ENCODE peak calls at places on chromosomes 16 and 17, in seven cellular contexts. N is fibroblast of lung; P is choroid plexus epithelial cell; T is H7; Q is CD8-positive, alpha-beta memory T cell; R is AG09309; F is cardiac muscle cell. G is an unnamed sample.

GRCh38 chr17:732788-733720 is 658 bp downstream of the TLCD3A start:
- DNase-seq in N (peak), P (peak), T (peak), Q (peak), R (no peak), F (peak), G (peak)

GRCh38 chr17:81386646-81387234 is 8.5 kb upstream of the BAHCC1 start:
- DNase-seq in N (no peak), P (no peak), T (peak), Q (no peak), R (no peak), F (peak), G (no peak)

GRCh38 chr17:56602292-56603130 is 9.0 kb downstream of the NOG start:
- DNase-seq in N (no peak), P (no peak), T (no peak), Q (no peak), R (no peak), F (no peak), G (no peak)

GRCh38 chr17:38687291-38687690 is 12.5 kb upstream of the EPOP start:
- DNase-seq in N (peak), P (peak), T (no peak), Q (no peak), R (no peak), F (no peak), G (no peak)

GRCh38 chr17:66934040-66934439 is 30.5 kb upstream of the CACNG4 start:
- DNase-seq in N (no peak), P (no peak), T (no peak), Q (no peak), R (no peak), F (no peak), G (no peak)

GRCh38 chr16:345686-346231 is 6.8 kb downstream of the AXIN1 start:
- DNase-seq in N (no peak), P (no peak), T (no peak), Q (no peak), R (no peak), F (no peak), G (no peak)

GRCh38 chr16:57507414-57508083 is 21.3 kb upstream of the DOK4 start:
- DNase-seq in N (no peak), P (no peak), T (peak), Q (no peak), R (no peak), F (no peak), G (no peak)

GRCh38 chr17:42900460-42901331 is at the start of gene G6PC1:
- DNase-seq in N (no peak), P (no peak), T (no peak), Q (no peak), R (no peak), F (no peak), G (no peak)

GRCh38 chr16:83336630-83337029 is 471.1 kb upstream of the HSBP1 start:
- DNase-seq in N (peak), P (peak), T (no peak), Q (no peak), R (peak), F (no peak), G (no peak)

GRCh38 chr16:15950167-15950854 is 895 bp downstream of the ABCC1 start:
- DNase-seq in N (peak), P (peak), T (peak), Q (peak), R (no peak), F (peak), G (peak)

GRCh38 chr17:68785565-68786486 is 169.4 kb downstream of the ABCA8 start:
- DNase-seq in N (no peak), P (no peak), T (no peak), Q (no peak), R (no peak), F (no peak), G (no peak)

GRCh38 chr16:21069986-21070385 is 80.7 kb downstream of the DNAH3 start:
- DNase-seq in N (no peak), P (no peak), T (no peak), Q (no peak), R (no peak), F (no peak), G (no peak)

GRCh38 chr17:20926532-20926931 is 116.3 kb downstream of the USP22 start:
- DNase-seq in N (peak), P (peak), T (no peak), Q (no peak), R (no peak), F (no peak), G (no peak)

GRCh38 chr16:57736419-57737281 is 1.1 kb downstream of the KATNB1 start:
- DNase-seq in N (peak), P (peak), T (peak), Q (peak), R (peak), F (peak), G (peak)

GRCh38 chr16:56263711-56264608 is 72.7 kb downstream of the GNAO1 start:
- DNase-seq in N (no peak), P (no peak), T (no peak), Q (no peak), R (no peak), F (peak), G (no peak)

GRCh38 chr16:13873835-13874438 is 46.0 kb upstream of the ERCC4 start:
- DNase-seq in N (peak), P (peak), T (peak), Q (no peak), R (no peak), F (peak), G (no peak)

GRCh38 chr17:29158515-29159275 is 21.5 kb downstream of the MYO18A start:
- DNase-seq in N (peak), P (peak), T (peak), Q (no peak), R (no peak), F (no peak), G (peak)

GRCh38 chr16:88333645-88334516 is 48.9 kb upstream of the ZNF469 start:
- DNase-seq in N (no peak), P (no peak), T (no peak), Q (no peak), R (no peak), F (no peak), G (no peak)

GRCh38 chr17:65628637-65629036 is 67.2 kb upstream of the AXIN2 start:
- DNase-seq in N (no peak), P (no peak), T (no peak), Q (no peak), R (no peak), F (no peak), G (no peak)

GRCh38 chr17:82845163-82845807 is 5.5 kb upstream of the ZNF750 start:
- DNase-seq in N (no peak), P (peak), T (no peak), Q (no peak), R (no peak), F (no peak), G (no peak)

GRCh38 chr16:78390070-78390469 is 290.6 kb downstream of the WWOX start:
- DNase-seq in N (no peak), P (no peak), T (no peak), Q (no peak), R (no peak), F (no peak), G (no peak)

GRCh38 chr17:78289802-78290363 is 58.5 kb downstream of the TMEM235 start:
- DNase-seq in N (peak), P (peak), T (peak), Q (peak), R (peak), F (peak), G (peak)

GRCh38 chr17:34121311-34121710 is 133.8 kb upstream of the CCL2 start:
- DNase-seq in N (no peak), P (no peak), T (no peak), Q (no peak), R (no peak), F (no peak), G (no peak)

GRCh38 chr17:49480833-49481615 is 14.1 kb upstream of the NGFR start:
- DNase-seq in N (no peak), P (no peak), T (no peak), Q (no peak), R (no peak), F (no peak), G (no peak)

GRCh38 chr16:28211758-28212531 is at the start of gene XPO6:
- DNase-seq in N (peak), P (peak), T (peak), Q (peak), R (peak), F (peak), G (peak)

GRCh38 chr16:2514333-2515179 is 804 bp downstream of the ATP6V0C start:
- DNase-seq in N (no peak), P (no peak), T (peak), Q (no peak), R (no peak), F (no peak), G (peak)

GRCh38 chr17:67376509-67376891 is 581 bp upstream of the PITPNC1 start:
- DNase-seq in N (peak), P (peak), T (no peak), Q (no peak), R (no peak), F (peak), G (no peak)

GRCh38 chr16:66382966-66383299 is 16.4 kb downstream of the CDH5 start:
- DNase-seq in N (peak), P (peak), T (peak), Q (no peak), R (peak), F (peak), G (no peak)

GRCh38 chr16:73071131-73071940 is 23.4 kb upstream of the ZFHX3 start:
- DNase-seq in N (peak), P (peak), T (peak), Q (no peak), R (no peak), F (peak), G (no peak)

GRCh38 chr17:27984404-27984803 is 58.1 kb upstream of the NLK start:
- DNase-seq in N (no peak), P (no peak), T (no peak), Q (no peak), R (no peak), F (no peak), G (no peak)

GRCh38 chr16:70483426-70483825 is 29.0 kb downstream of the FCSK start:
- DNase-seq in N (no peak), P (no peak), T (no peak), Q (no peak), R (no peak), F (no peak), G (no peak)

GRCh38 chr16:77956231-77956630 is 66.1 kb upstream of the CLEC3A start:
- DNase-seq in N (no peak), P (no peak), T (no peak), Q (no peak), R (no peak), F (no peak), G (no peak)

GRCh38 chr17:73365934-73366623 is 54.3 kb upstream of the CDC42EP4 start:
- DNase-seq in N (no peak), P (peak), T (peak), Q (no peak), R (no peak), F (no peak), G (no peak)
- H3K4me3 ChIP-seq in N (no peak), P (no peak), T (no peak), Q (no peak), R (no peak), F (no peak), G (no peak)

DNA sequence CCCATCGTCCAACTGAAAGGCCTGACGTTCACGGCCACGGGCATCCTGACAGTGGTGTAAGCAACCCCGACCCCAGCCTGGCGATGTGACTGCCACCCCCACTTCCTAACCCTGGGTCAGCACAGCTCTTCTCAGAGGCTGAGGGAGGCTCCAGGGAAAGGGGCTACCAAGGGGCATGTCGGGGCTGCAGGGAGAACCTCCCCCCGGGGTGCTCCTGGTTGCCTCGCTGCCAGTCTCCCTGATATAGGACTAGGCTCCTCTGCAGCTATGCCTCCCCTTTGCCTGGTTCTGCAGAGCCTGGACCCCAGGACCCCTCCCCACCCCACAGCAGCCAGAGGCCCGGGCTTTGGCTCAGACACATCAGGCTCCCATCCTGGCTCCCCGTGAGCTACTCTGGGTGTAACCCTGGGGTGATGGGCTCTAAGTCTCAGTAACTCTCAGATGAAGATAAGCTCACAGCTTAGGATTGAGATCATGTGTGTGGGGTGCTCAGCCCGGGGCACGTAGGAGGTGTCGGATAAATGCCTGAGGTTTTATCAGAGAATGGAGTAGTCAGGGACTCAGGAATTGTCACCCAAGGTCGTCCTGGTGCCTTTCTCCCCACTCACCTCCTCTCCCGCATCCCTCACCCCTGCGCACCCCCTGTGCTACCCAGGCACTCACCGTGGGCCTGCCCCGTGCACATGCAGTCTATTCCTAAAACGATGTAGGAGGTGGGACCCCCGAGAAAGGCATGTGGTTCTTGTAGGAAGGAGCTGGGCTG is 10.6 kb downstream of the ITGAD start:
- DNase-seq in N (no peak), P (no peak), T (no peak), Q (no peak), R (no peak), F (no peak), G (no peak)
- H3K4me3 ChIP-seq in N (no peak), P (peak), T (no peak), Q (no peak), R (peak), F (no peak), G (peak)

GRCh38 chr17:75776399-75777242 is 8.0 kb upstream of the UNK start:
- DNase-seq in N (no peak), P (peak), T (no peak), Q (peak), R (no peak), F (no peak), G (no peak)
- H3K4me3 ChIP-seq in N (peak), P (peak), T (no peak), Q (peak), R (no peak), F (no peak), G (peak)

GRCh38 chr17:8674344-8675305 is 44.1 kb upstream of the MYH10 start:
- DNase-seq in N (peak), P (no peak), T (no peak), Q (no peak), R (no peak), F (no peak), G (no peak)

GRCh38 chr17:8672326-8672725 is 41.8 kb upstream of the MYH10 start:
- DNase-seq in N (no peak), P (no peak), T (no peak), Q (no peak), R (no peak), F (no peak), G (no peak)

GRCh38 chr17:8673621-8674020 is 43.1 kb upstream of the MYH10 start:
- DNase-seq in N (peak), P (peak), T (no peak), Q (no peak), R (peak), F (no peak), G (no peak)

GRCh38 chr17:8679136-8679535 is 48.6 kb upstream of the MYH10 start:
- DNase-seq in N (no peak), P (no peak), T (no peak), Q (no peak), R (no peak), F (no peak), G (no peak)

GRCh38 chr17:8675306-8675705 is 44.8 kb upstream of the MYH10 start:
- DNase-seq in N (no peak), P (no peak), T (no peak), Q (no peak), R (no peak), F (no peak), G (no peak)
- H3K4me3 ChIP-seq in N (no peak), P (no peak), T (no peak), Q (no peak), R (no peak), F (no peak), G (no peak)